ENCODE peak calls at places on chromosome 2, in seven cellular contexts. Y is T-cell; L is stimulated activated CD4-positive, alpha-beta T cell treated with anti-CD3 and anti-CD28 coated beads, TNF-alpha, amount 100 ng/mL, for 4 hours; E is WTC11; T is NCI-H1092 treated with DMSO at 0.1 percent for 48 hours; G is HS-27A; C is activated gamma-delta T cell treated with Interleukin-2 at 50 U/mL for 16 hours. M is an unnamed sample.
A peak's percentile ranks its signal among the peaks of the same experiment; 100 is the strongest.

GRCh38 chr2:218010116-218010837 is 7.5 kb upstream of the TNS1 start:
- DNase-seq in Y (peak; percentile 10), L (no peak), E (no peak), T (peak; percentile 28), G (no peak), C (peak; percentile 20), M (peak; percentile 31)

GRCh38 chr2:174682578-174683391 is 81.5 kb downstream of the CHRNA1 start:
- DNase-seq in Y (peak; percentile 41), L (peak; percentile 36), E (peak; percentile 72), T (peak; percentile 5), G (no peak), C (peak; percentile 57), M (peak; percentile 46)

GRCh38 chr2:126527836-126528490 is 128.0 kb upstream of the GYPC start:
- DNase-seq in Y (peak; percentile 55), L (peak; percentile 59), E (peak; percentile 68), T (peak; percentile 2), G (peak; percentile 39), C (peak; percentile 74), M (peak; percentile 16)

GRCh38 chr2:219454217-219454616 is 19.6 kb downstream of the SPEG start:
- DNase-seq in Y (no peak), L (no peak), E (no peak), T (peak; percentile 90), G (no peak), C (no peak), M (no peak)

GRCh38 chr2:219350938-219351280 is 18.4 kb upstream of the RESP18 start:
- DNase-seq in Y (no peak), L (no peak), E (peak; percentile 38), T (no peak), G (no peak), C (no peak), M (peak; percentile 48)

GRCh38 chr2:69617744-69618143 is 25.8 kb downstream of the AAK1 start:
- DNase-seq in Y (no peak), L (no peak), E (no peak), T (no peak), G (no peak), C (no peak), M (no peak)

GRCh38 chr2:96773922-96774321 is 13.2 kb downstream of the CNNM4 start:
- DNase-seq in Y (peak; percentile 37), L (peak; percentile 17), E (no peak), T (no peak), G (no peak), C (peak; percentile 29), M (peak; percentile 45)

GRCh38 chr2:95309599-95309998 is 12.5 kb downstream of the KCNIP3 start:
- DNase-seq in Y (no peak), L (no peak), E (no peak), T (no peak), G (no peak), C (no peak), M (no peak)

M was measured in NCI-H146.